ENCODE peak calls at places on chromosomes 3 and 15, in ten cellular contexts. M is B cell; Q is activated CD4-positive, alpha-beta T cell treated with anti-CD3 and anti-CD28 coated beads for 1 hour; A is T-cell; R is WTC11; F is left ventricle myocardium superior; T is lower lobe of right lung; L is thyroid gland; W is EH; G is putamen. X is an unnamed sample.

GRCh38 chr15:69127226-69127625 is 33.2 kb upstream of the GLCE start:
- DNase-seq in M (no peak), Q (no peak), A (no peak), R (no peak), F (no peak), T (no peak), L (no peak), W (no peak), G (no peak), X (no peak)

GRCh38 chr3:23728651-23729117 is 77.1 kb upstream of the UBE2E1 start:
- DNase-seq in M (no peak), Q (no peak), A (no peak), R (no peak), F (no peak), T (no peak), L (peak; percentile 18), W (peak; percentile 74), G (no peak), X (no peak)

GRCh38 chr15:69758810-69759410 is 306.3 kb downstream of the RPLP1 start:
- DNase-seq in M (peak; percentile 80), Q (peak; percentile 75), A (peak; percentile 89), R (no peak), F (no peak), T (peak; percentile 58), L (peak; percentile 16), W (peak; percentile 77), G (no peak), X (peak; percentile 69)

GRCh38 chr3:196662033-196662432 is 22.5 kb downstream of the NRROS start:
- DNase-seq in M (no peak), Q (no peak), A (no peak), R (no peak), F (no peak), T (no peak), L (no peak), W (no peak), G (no peak), X (no peak)

GRCh38 chr3:197030379-197031314 is 1.0 kb upstream of the MELTF start:
- DNase-seq in M (no peak), Q (no peak), A (no peak), R (no peak), F (no peak), T (no peak), L (no peak), W (no peak), G (no peak), X (no peak)

GRCh38 chr15:64051645-64052259 is 5.5 kb upstream of the DAPK2 start:
- DNase-seq in M (no peak), Q (no peak), A (no peak), R (no peak), F (no peak), T (no peak), L (no peak), W (no peak), G (no peak), X (no peak)

GRCh38 chr15:41789662-41790061 is 15.4 kb downstream of the MAPKBP1 start:
- DNase-seq in M (no peak), Q (no peak), A (no peak), R (no peak), F (no peak), T (no peak), L (no peak), W (no peak), G (no peak), X (no peak)

GRCh38 chr15:80673561-80674244 is 21.4 kb upstream of the ABHD17C start:
- DNase-seq in M (no peak), Q (no peak), A (no peak), R (no peak), F (no peak), T (no peak), L (no peak), W (no peak), G (no peak), X (no peak)

GRCh38 chr3:111619833-111620232 is 24.7 kb upstream of the ZBED2 start:
- DNase-seq in M (no peak), Q (no peak), A (no peak), R (no peak), F (no peak), T (no peak), L (peak; percentile 57), W (peak; percentile 33), G (no peak), X (no peak)

GRCh38 chr15:101316529-101316928 is 21.5 kb upstream of the SNRPA1 start:
- DNase-seq in M (no peak), Q (no peak), A (no peak), R (peak; percentile 1), F (no peak), T (no peak), L (no peak), W (no peak), G (no peak), X (no peak)

GRCh38 chr15:89912145-89912673 is 543 bp downstream of the ARPIN start:
- DNase-seq in M (peak; percentile 17), Q (no peak), A (no peak), R (peak; percentile 42), F (peak; percentile 65), T (peak; percentile 67), L (peak; percentile 45), W (peak; percentile 45), G (no peak), X (no peak)

GRCh38 chr3:14989943-14990753 is 42.8 kb downstream of the NR2C2 start:
- DNase-seq in M (no peak), Q (no peak), A (no peak), R (peak; percentile 22), F (no peak), T (no peak), L (peak; percentile 5), W (peak; percentile 13), G (peak; percentile 5), X (no peak)

X was measured in T-helper 1 cell.